ENCODE peak calls at places on chromosomes 5 and 9, in six cellular contexts. X, L, V, D, N and P are unnamed samples.

GRCh38 chr5:175598774-175599173 is 59.1 kb upstream of the HRH2 start:
- DNase-seq in X (no peak), L (no peak), V (no peak), D (no peak), N (no peak), P (no peak)

GRCh38 chr9:131405429-131405828 is 11.5 kb downstream of the PRRC2B start:
- DNase-seq in X (no peak), L (no peak), V (peak), D (no peak), N (peak), P (no peak)

GRCh38 chr9:22452415-22453010 is 5.9 kb downstream of the DMRTA1 start:
- DNase-seq in X (peak), L (peak), V (peak), D (peak), N (no peak), P (peak)

GRCh38 chr5:93717162-93717561 is 24.2 kb downstream of the POU5F2 start:
- DNase-seq in X (peak), L (no peak), V (no peak), D (no peak), N (no peak), P (peak)

GRCh38 chr5:134139377-134139851 is 24.9 kb downstream of the TCF7 start:
- DNase-seq in X (no peak), L (no peak), V (no peak), D (no peak), N (peak), P (no peak)

GRCh38 chr9:78932849-78933627 is 636.1 kb downstream of the PSAT1 start:
- DNase-seq in X (no peak), L (no peak), V (no peak), D (no peak), N (no peak), P (no peak)

GRCh38 chr5:150120062-150120441 is 33.7 kb upstream of the CSF1R start:
- DNase-seq in X (no peak), L (peak), V (no peak), D (no peak), N (no peak), P (no peak)

GRCh38 chr5:109252731-109253130 is 157.0 kb downstream of the PJA2 start:
- DNase-seq in X (no peak), L (no peak), V (no peak), D (no peak), N (no peak), P (no peak)

GRCh38 chr9:86168256-86168655 is 68.9 kb upstream of the GOLM1 start:
- DNase-seq in X (no peak), L (no peak), V (no peak), D (no peak), N (no peak), P (no peak)

GRCh38 chr5:68460147-68460760 is 244.7 kb downstream of the PIK3R1 start:
- DNase-seq in X (peak), L (peak), V (peak), D (no peak), N (no peak), P (peak)

GRCh38 chr9:82539126-82539525 is 523.8 kb downstream of the RASEF start:
- DNase-seq in X (no peak), L (no peak), V (no peak), D (no peak), N (no peak), P (no peak)

GRCh38 chr9:127163409-127163808 is 41.0 kb upstream of the ANGPTL2 start:
- DNase-seq in X (no peak), L (peak), V (no peak), D (no peak), N (no peak), P (no peak)

GRCh38 chr5:10630126-10630525 is 66.3 kb downstream of the ANKRD33B start:
- DNase-seq in X (no peak), L (no peak), V (no peak), D (no peak), N (no peak), P (no peak)

GRCh38 chr9:128550226-128550625 is 2.2 kb upstream of the SPTAN1 start:
- DNase-seq in X (no peak), L (no peak), V (no peak), D (no peak), N (no peak), P (no peak)

GRCh38 chr5:98349251-98349989 is 424.0 kb upstream of the RGMB start:
- DNase-seq in X (no peak), L (no peak), V (peak), D (no peak), N (no peak), P (no peak)

GRCh38 chr9:132894343-132894742 is 15.6 kb downstream of the SPACA9 start:
- DNase-seq in X (no peak), L (no peak), V (no peak), D (no peak), N (no peak), P (no peak)

GRCh38 chr9:114366334-114367128 is 21.3 kb downstream of the AKNA start:
- DNase-seq in X (no peak), L (no peak), V (no peak), D (no peak), N (no peak), P (peak)

GRCh38 chr5:88394531-88395185 is 126.0 kb upstream of the TMEM161B start:
- DNase-seq in X (no peak), L (no peak), V (no peak), D (no peak), N (no peak), P (no peak)

GRCh38 chr9:126483468-126484056 is 130.2 kb upstream of the LMX1B start:
- DNase-seq in X (no peak), L (no peak), V (no peak), D (no peak), N (no peak), P (no peak)

GRCh38 chr9:130668196-130668595 is 3.8 kb downstream of the PRDM12 start:
- DNase-seq in X (no peak), L (no peak), V (no peak), D (no peak), N (no peak), P (no peak)

GRCh38 chr5:16899171-16899570 is 36.9 kb downstream of the MYO10 start:
- DNase-seq in X (peak), L (no peak), V (no peak), D (no peak), N (no peak), P (no peak)

GRCh38 chr9:91809581-91810285 is 140.3 kb downstream of the ROR2 start:
- DNase-seq in X (no peak), L (no peak), V (no peak), D (no peak), N (peak), P (no peak)

GRCh38 chr5:82183828-82184227 is 94.3 kb downstream of the RPS23 start:
- DNase-seq in X (peak), L (no peak), V (no peak), D (no peak), N (no peak), P (no peak)

GRCh38 chr9:32500768-32501167 is 25.2 kb downstream of the RIGI start:
- DNase-seq in X (no peak), L (no peak), V (no peak), D (no peak), N (no peak), P (no peak)

GRCh38 chr9:137445275-137445807 is 4.2 kb upstream of the ENTPD8 start:
- DNase-seq in X (peak), L (peak), V (peak), D (peak), N (peak), P (peak)

GRCh38 chr9:134253596-134254205 is 72.6 kb upstream of the RXRA start:
- DNase-seq in X (no peak), L (no peak), V (no peak), D (no peak), N (no peak), P (no peak)

GRCh38 chr9:84959339-84959738 is 289.8 kb downstream of the NTRK2 start:
- DNase-seq in X (no peak), L (no peak), V (no peak), D (no peak), N (no peak), P (no peak)

GRCh38 chr5:56670916-56671315 is 144.4 kb upstream of the MAP3K1 start:
- DNase-seq in X (no peak), L (no peak), V (no peak), D (no peak), N (no peak), P (no peak)

GRCh38 chr9:1100945-1101344 is 50.8 kb downstream of the DMRT2 start:
- DNase-seq in X (no peak), L (no peak), V (no peak), D (no peak), N (peak), P (no peak)

GRCh38 chr9:114181583-114182409 is 26.5 kb downstream of the COL27A1 start:
- DNase-seq in X (no peak), L (no peak), V (no peak), D (no peak), N (no peak), P (no peak)

GRCh38 chr5:171849585-171850353 is 64.2 kb downstream of the SMIM23 start:
- DNase-seq in X (no peak), L (no peak), V (no peak), D (no peak), N (no peak), P (no peak)

GRCh38 chr9:3500044-3500443 is 25.8 kb downstream of the RFX3 start:
- DNase-seq in X (no peak), L (no peak), V (peak), D (no peak), N (no peak), P (no peak)

GRCh38 chr5:95352686-95353085 is 38.5 kb upstream of the FAM81B start:
- DNase-seq in X (no peak), L (no peak), V (no peak), D (no peak), N (no peak), P (no peak)

GRCh38 chr5:98827161-98827560 is 53.7 kb downstream of the RGMB start:
- DNase-seq in X (peak), L (no peak), V (peak), D (no peak), N (no peak), P (peak)

GRCh38 chr5:148542812-148543211 is 111.5 kb downstream of the HTR4 start:
- DNase-seq in X (no peak), L (no peak), V (no peak), D (no peak), N (no peak), P (no peak)

GRCh38 chr5:133110709-133111108 is 58.9 kb downstream of the HSPA4 start:
- DNase-seq in X (no peak), L (no peak), V (no peak), D (no peak), N (no peak), P (no peak)

GRCh38 chr5:133106343-133106742 is 54.5 kb downstream of the HSPA4 start:
- DNase-seq in X (no peak), L (no peak), V (no peak), D (no peak), N (no peak), P (no peak)

GRCh38 chr5:133109655-133110483 is 58.1 kb downstream of the HSPA4 start:
- DNase-seq in X (no peak), L (no peak), V (no peak), D (peak), N (no peak), P (no peak)

GRCh38 chr5:133108481-133108921 is 56.7 kb downstream of the HSPA4 start:
- DNase-seq in X (peak), L (no peak), V (no peak), D (no peak), N (no peak), P (no peak)

DNA sequence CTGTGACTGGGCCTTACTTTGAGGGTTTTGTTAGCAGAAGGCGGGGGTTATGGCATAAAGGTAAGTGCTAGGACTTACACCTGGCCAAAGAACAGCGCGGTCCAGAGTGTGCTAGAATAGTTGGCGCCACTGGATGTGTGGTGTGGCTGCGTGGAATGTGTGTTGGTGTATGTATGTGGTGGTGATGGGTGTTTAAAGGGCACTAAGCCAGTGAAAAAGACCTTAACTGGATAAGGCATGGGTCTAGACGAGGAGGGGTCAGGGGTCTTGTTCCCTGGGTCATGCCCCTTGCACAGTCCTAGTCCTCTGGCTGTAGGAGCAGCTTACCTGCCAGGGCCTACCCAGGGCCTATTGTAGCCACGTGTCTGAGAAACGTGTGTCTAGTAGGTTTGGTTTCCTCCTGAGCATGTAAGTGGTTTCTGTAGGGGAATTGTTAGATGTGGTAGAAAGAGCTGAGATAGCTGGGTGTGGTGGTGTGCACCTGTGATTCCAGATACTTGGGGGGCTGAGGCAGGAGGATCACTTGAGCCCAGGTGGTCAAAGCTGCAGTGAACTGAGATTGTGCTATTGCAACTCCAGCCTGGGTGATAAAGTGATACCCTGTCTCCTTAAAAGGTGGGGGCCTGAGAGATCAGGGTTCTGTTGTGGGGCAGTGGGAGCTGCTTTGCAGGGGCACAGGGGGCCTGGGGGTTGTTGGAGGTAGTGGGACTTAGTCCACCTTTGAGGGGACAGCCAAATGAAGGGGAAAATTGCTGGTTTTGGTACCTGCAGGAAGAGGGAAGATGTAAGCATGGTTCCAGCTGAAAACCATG is 55.2 kb downstream of the HSPA4 start:
- DNase-seq in X (no peak), L (no peak), V (no peak), D (no peak), N (no peak), P (no peak)
- TF ChIP-seq CTCF in X (no peak), L (no peak), V (no peak), D (no peak), N (no peak), P (no peak)

DNA sequence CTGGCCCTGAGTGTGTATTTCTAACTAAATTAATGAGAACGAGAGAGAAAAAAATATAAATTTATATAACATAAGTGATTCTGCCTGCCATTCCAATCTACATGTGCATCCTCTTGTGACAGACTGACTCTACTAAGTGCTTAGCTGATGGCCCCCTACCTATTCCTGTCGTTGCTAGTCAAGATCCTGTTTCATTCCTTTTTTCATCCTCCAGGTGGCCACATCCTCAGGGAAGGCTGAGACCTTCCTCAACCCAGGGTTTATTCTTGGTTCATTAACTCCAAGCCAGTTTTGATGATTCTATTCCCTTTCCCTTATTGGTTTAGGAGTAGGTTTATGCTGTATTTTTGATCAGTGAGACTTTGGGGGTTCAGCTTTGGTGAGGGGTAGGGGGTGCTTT is 201.3 kb downstream of the C9orf152 start:
- DNase-seq in X (no peak), L (no peak), V (no peak), D (no peak), N (no peak), P (no peak)
- TF ChIP-seq CTCF in X (no peak), L (no peak), V (peak), D (no peak), N (no peak), P (no peak)

GRCh38 chr9:110192531-110193326 is 15.2 kb downstream of the C9orf152 start:
- DNase-seq in X (peak), L (peak), V (no peak), D (no peak), N (no peak), P (peak)

GRCh38 chr9:110202232-110202631 is 5.7 kb downstream of the C9orf152 start:
- DNase-seq in X (no peak), L (no peak), V (no peak), D (no peak), N (no peak), P (no peak)

GRCh38 chr9:110198357-110198756 is 9.6 kb downstream of the C9orf152 start:
- DNase-seq in X (no peak), L (no peak), V (no peak), D (no peak), N (no peak), P (no peak)

GRCh38 chr9:110199643-110200042 is 8.3 kb downstream of the C9orf152 start:
- DNase-seq in X (no peak), L (no peak), V (no peak), D (no peak), N (no peak), P (peak)

DNA sequence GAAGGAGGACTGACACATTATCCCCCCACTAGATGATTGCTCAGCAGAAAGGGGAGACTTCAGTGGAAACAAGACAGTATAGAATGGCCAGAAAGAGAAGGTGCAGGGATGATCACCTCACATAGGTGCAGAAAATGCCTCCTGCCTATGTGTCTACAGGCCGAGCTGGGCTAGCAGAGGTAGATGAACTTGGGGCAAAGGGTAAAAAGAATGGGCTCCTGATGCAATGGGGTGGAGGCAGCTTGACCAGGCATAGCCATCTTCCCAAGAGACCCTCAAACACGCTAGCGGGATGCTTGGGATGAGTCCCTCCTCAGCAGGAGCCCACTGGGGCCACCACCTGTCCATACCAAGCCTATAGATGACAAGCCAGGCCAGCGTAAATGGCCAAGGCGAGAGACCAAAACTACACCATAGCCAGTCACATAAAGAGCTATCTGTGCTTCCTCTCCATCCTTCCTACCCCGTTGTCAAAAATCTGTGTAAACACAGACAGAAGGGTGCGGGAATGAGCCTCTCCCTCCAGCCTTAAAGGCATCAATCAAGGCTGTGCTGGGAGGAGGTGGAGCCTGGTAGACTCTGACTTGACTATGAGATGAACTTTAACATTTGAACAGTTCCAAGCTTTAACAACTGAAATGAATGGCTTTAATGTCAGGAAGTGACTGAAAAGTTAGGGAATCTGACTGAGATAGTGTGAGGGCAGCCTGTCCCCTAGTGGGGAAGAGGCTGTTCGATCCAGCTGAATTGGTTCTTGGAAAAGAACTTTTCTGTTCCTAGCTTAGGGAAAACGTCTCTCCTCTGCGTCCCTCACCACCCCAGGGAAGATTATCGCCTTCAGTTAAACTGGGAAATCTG is 10.4 kb downstream of the C9orf152 start:
- DNase-seq in X (no peak), L (no peak), V (no peak), D (no peak), N (no peak), P (no peak)
- TF ChIP-seq CTCF in X (no peak), L (no peak), V (peak), D (peak), N (peak), P (no peak)

DNA sequence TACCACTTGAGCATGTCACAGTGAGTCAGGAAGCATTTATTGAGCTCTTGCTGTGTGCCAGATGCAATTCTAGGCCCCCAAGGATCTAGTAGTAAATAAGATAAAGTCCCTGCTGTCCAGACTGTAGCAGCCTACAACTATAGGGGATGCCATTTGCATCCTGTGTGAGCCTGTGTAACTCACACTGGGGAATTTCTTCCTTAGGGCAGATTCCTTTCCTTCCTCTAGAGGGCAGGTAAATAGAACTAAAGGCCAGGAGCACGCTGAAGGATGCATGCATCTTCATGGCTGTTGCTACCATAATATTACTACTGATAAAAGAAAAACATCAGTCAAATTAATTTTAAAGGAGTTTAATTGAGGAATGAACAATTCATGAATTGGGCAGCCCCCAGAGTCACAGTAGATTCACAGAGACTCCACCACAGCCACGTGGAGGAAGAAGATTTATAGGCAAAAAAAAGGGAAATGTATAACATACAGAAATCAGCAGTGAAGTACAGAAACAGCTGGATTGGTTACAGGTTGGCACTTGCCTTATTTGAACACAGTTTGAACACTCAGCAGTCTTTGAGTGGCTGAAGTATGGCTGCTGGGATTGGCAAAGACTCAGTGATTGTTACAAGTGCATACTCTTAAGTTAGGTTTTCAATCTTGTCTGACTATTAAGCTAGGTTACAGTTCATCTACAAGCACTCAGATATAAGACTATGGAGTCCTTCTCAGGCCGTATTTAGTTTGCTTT is 98.9 kb downstream of the ACTL7B start:
- DNase-seq in X (no peak), L (no peak), V (peak), D (no peak), N (no peak), P (no peak)
- TF ChIP-seq CTCF in X (peak), L (no peak), V (peak), D (no peak), N (no peak), P (peak)